ENCODE peak calls at places on chromosomes 7 and 10, in ten cellular contexts. B is amniotic epithelial cell; T is stimulated activated naive B cell treated with anti-CD40 and anti-IgM and Interleukin-4, amounts not matched to agents 10 μg/mL and 1 μg/mL and 100 μg/mL, for 72 hours; S is NCI-H526 treated with DMSO at 0.1 percent for 48 hours; D is amniotic stem cell; O is CD8-positive, alpha-beta T cell; X is astrocyte of the cerebellum; H is H1; F is BE2C; I is mammary epithelial cell. J is an unnamed sample.

GRCh38 chr7:26532490-26532889 is 240.8 kb downstream of the SNX10 start:
- DNase-seq in S (no peak), T (no peak), D (no peak), I (no peak), O (no peak), X (no peak), H (no peak), F (no peak), B (no peak), J (no peak)

GRCh38 chr7:94509879-94510581 is 421 bp downstream of the CASD1 start:
- DNase-seq in H (peak), X (peak), O (peak), T (peak), B (peak), D (peak), S (peak), I (peak), F (peak), J (peak)

GRCh38 chr7:2687338-2687869 is 598 bp upstream of the AMZ1 start:
- DNase-seq in D (peak), O (no peak), S (no peak), F (peak), I (no peak), X (no peak), B (peak), H (peak), T (no peak), J (peak)

GRCh38 chr7:55565693-55566092 is 6.6 kb downstream of the VOPP1 start:
- DNase-seq in F (no peak), H (no peak), O (peak), D (no peak), B (no peak), T (no peak), I (no peak), S (no peak), X (no peak), J (no peak)

GRCh38 chr10:108612485-108612884 is 1310.8 kb downstream of the XPNPEP1 start:
- DNase-seq in F (no peak), S (peak), O (no peak), D (no peak), B (no peak), T (no peak), I (no peak), X (no peak), H (no peak), J (no peak)

GRCh38 chr10:70584941-70585544 is 17.5 kb downstream of the PRF1 start:
- DNase-seq in S (peak), B (peak), I (no peak), T (no peak), D (no peak), H (peak), F (peak), X (peak), O (no peak), J (peak)

GRCh38 chr7:158264881-158265742 is 322.5 kb downstream of the PTPRN2 start:
- DNase-seq in S (no peak), X (no peak), T (no peak), B (no peak), H (no peak), O (no peak), I (no peak), D (no peak), F (no peak), J (no peak)

GRCh38 chr7:108418941-108419340 is 37.3 kb downstream of the NRCAM start:
- DNase-seq in X (no peak), S (peak), B (no peak), H (no peak), F (no peak), I (no peak), O (no peak), T (no peak), D (no peak), J (no peak)

GRCh38 chr10:35635576-35635975 is 6.5 kb downstream of the FZD8 start:
- DNase-seq in B (peak), H (peak), D (peak), O (no peak), S (peak), T (peak), I (peak), X (peak), F (peak), J (peak)

GRCh38 chr10:72370201-72370722 is 15.5 kb upstream of the DNAJB12 start:
- DNase-seq in B (no peak), D (no peak), T (no peak), I (no peak), O (no peak), F (no peak), X (no peak), S (no peak), H (no peak), J (no peak)

GRCh38 chr7:102912742-102913141 is at the start of gene LRRC17:
- DNase-seq in T (no peak), I (no peak), F (no peak), H (no peak), O (no peak), X (peak), B (no peak), S (peak), D (peak), J (peak)

GRCh38 chr10:90862908-90863514 is 5.2 kb upstream of the HTR7 start:
- DNase-seq in F (peak), O (no peak), X (no peak), B (peak), I (peak), S (no peak), T (no peak), D (peak), H (no peak), J (peak)

GRCh38 chr10:102120987-102121738 is 995 bp upstream of the LDB1 start:
- DNase-seq in H (peak), S (no peak), D (no peak), F (peak), I (no peak), X (no peak), T (peak), O (peak), B (peak), J (peak)

J was measured in fibroblast of villous mesenchyme.